ENCODE peak calls at places on chromosomes 3 and 15, in nine cellular contexts. L is BJ, T is Calu3, M is anterior cingulate cortex, K is psoas muscle, N is astrocyte of the hippocampus, R is H9, P is SK-N-MC, G is astrocyte of the spinal cord. O is an unnamed sample.

GRCh38 chr3:13487403-13487802 is 7.3 kb downstream of the HDAC11 start:
- DNase-seq in L (no peak), T (no peak), M (no peak), K (no peak), N (no peak), R (no peak), P (no peak), G (no peak), O (no peak)

GRCh38 chr3:71537211-71537611 is 46.3 kb downstream of the FOXP1 start:
- DNase-seq in L (peak), T (peak), M (no peak), K (peak), N (peak), R (no peak), P (no peak), G (peak), O (peak)

GRCh38 chr15:63452552-63453136 is 51.7 kb upstream of the USP3 start:
- DNase-seq in L (no peak), T (no peak), M (no peak), K (no peak), N (no peak), R (no peak), P (no peak), G (no peak), O (no peak)

GRCh38 chr3:189914799-189915198 is 205.9 kb downstream of the P3H2 start:
- DNase-seq in L (peak), T (peak), M (no peak), K (no peak), N (peak), R (no peak), P (peak), G (peak), O (peak)

GRCh38 chr15:90660195-90660995 is 56.8 kb upstream of the BLM start:
- DNase-seq in L (peak), T (peak), M (no peak), K (peak), N (peak), R (peak), P (no peak), G (peak), O (peak)

GRCh38 chr3:125136515-125136914 is 76.0 kb downstream of the SLC12A8 start:
- DNase-seq in L (no peak), T (no peak), M (no peak), K (no peak), N (no peak), R (no peak), P (no peak), G (no peak), O (no peak)

GRCh38 chr15:88912500-88912921 is 668 bp downstream of the MFGE8 start:
- DNase-seq in L (no peak), T (no peak), M (no peak), K (peak), N (peak), R (no peak), P (no peak), G (peak), O (peak)

GRCh38 chr3:39383190-39383912 is at the start of gene SLC25A38:
- DNase-seq in L (peak), T (peak), M (no peak), K (peak), N (peak), R (peak), P (peak), G (peak), O (peak)

GRCh38 chr3:43861635-43862034 is 170.9 kb downstream of the ABHD5 start:
- DNase-seq in L (no peak), T (no peak), M (no peak), K (no peak), N (no peak), R (no peak), P (no peak), G (no peak), O (no peak)

GRCh38 chr15:49692514-49693090 is 71.8 kb downstream of the DTWD1 start:
- DNase-seq in L (no peak), T (no peak), M (no peak), K (no peak), N (no peak), R (no peak), P (no peak), G (no peak), O (no peak)

GRCh38 chr3:173660645-173661299 is 263.2 kb downstream of the NLGN1 start:
- DNase-seq in L (no peak), T (no peak), M (no peak), K (no peak), N (peak), R (no peak), P (no peak), G (peak), O (peak)

GRCh38 chr3:186254676-186255665 is 107.1 kb downstream of the DGKG start:
- DNase-seq in L (no peak), T (no peak), M (peak), K (no peak), N (no peak), R (no peak), P (no peak), G (no peak), O (peak)

GRCh38 chr15:33735637-33736247 is 232.6 kb upstream of the CHRM5 start:
- DNase-seq in L (no peak), T (no peak), M (no peak), K (no peak), N (peak), R (peak), P (no peak), G (peak), O (peak)

GRCh38 chr3:41462103-41462691 is 262.9 kb downstream of the CTNNB1 start:
- DNase-seq in L (no peak), T (no peak), M (no peak), K (no peak), N (peak), R (no peak), P (no peak), G (no peak), O (no peak)

GRCh38 chr15:37425541-37425940 is 325.2 kb upstream of the MEIS2 start:
- DNase-seq in L (peak), T (no peak), M (no peak), K (no peak), N (peak), R (no peak), P (no peak), G (peak), O (peak)

GRCh38 chr3:132386259-132386658 is 31.0 kb upstream of the DNAJC13 start:
- DNase-seq in L (no peak), T (no peak), M (no peak), K (no peak), N (no peak), R (no peak), P (no peak), G (no peak), O (no peak)

GRCh38 chr15:58994906-58995453 is 7.5 kb downstream of the RNF111 start:
- DNase-seq in L (no peak), T (no peak), M (no peak), K (no peak), N (no peak), R (no peak), P (no peak), G (no peak), O (no peak)

GRCh38 chr3:146222204-146223046 is 28.5 kb downstream of the PLSCR4 start:
- DNase-seq in L (no peak), T (peak), M (no peak), K (no peak), N (no peak), R (peak), P (no peak), G (peak), O (peak)

GRCh38 chr3:9497821-9498565 is 55.6 kb downstream of the LHFPL4 start:
- DNase-seq in L (no peak), T (peak), M (no peak), K (no peak), N (peak), R (no peak), P (no peak), G (no peak), O (no peak)

GRCh38 chr15:32694222-32694983 is 23.4 kb upstream of the GREM1 start:
- DNase-seq in L (no peak), T (no peak), M (no peak), K (no peak), N (no peak), R (no peak), P (no peak), G (no peak), O (no peak)

GRCh38 chr3:133488785-133489367 is 84.6 kb upstream of the CDV3 start:
- DNase-seq in L (peak), T (peak), M (no peak), K (no peak), N (peak), R (no peak), P (no peak), G (peak), O (peak)

O was measured in cardiac fibroblast.